ENCODE peak calls at places on chromosomes 5 and 9, in six cellular contexts. F is SK-N-SH, S is fibroblast of villous mesenchyme, Q is fibroblast of mammary gland, D is stomach, C is endothelial cell. K is an unnamed sample.

GRCh38 chr5:168685566-168685965 is 106.4 kb upstream of the PANK3 start:
- DNase-seq in C (no peak), F (no peak), S (no peak), D (no peak), Q (no peak), K (no peak)

GRCh38 chr5:134877159-134877558 is 3.0 kb downstream of the TXNDC15 start:
- DNase-seq in D (no peak), S (no peak), C (no peak), F (peak; percentile 31), Q (no peak), K (no peak)

GRCh38 chr9:134196911-134197310 is 32.5 kb upstream of the RNU6ATAC start:
- DNase-seq in Q (no peak), S (no peak), C (no peak), F (no peak), D (no peak), K (no peak)

GRCh38 chr5:177370488-177371119 is 12.9 kb downstream of the RGS14 start:
- DNase-seq in D (peak; percentile 89), C (peak; percentile 88), S (peak; percentile 92), Q (peak; percentile 79), F (peak; percentile 92), K (peak; percentile 91)

GRCh38 chr5:93192683-93193082 is 388.3 kb downstream of the NR2F1-AS1 start:
- DNase-seq in Q (no peak), D (no peak), F (no peak), C (no peak), S (no peak), K (no peak)

GRCh38 chr5:71483355-71483754 is 27.9 kb downstream of the BDP1 start:
- DNase-seq in S (peak; percentile 63), C (no peak), Q (peak; percentile 83), F (no peak), D (no peak), K (no peak)

GRCh38 chr5:169905017-169905416 is 75.3 kb downstream of the INSYN2B start:
- DNase-seq in F (no peak), S (no peak), Q (no peak), C (no peak), D (no peak), K (no peak)

GRCh38 chr9:120306088-120306487 is 273.9 kb downstream of the CDK5RAP2 start:
- DNase-seq in F (no peak), Q (no peak), D (no peak), S (no peak), C (no peak), K (no peak)

GRCh38 chr9:18142964-18143363 is 331.0 kb upstream of the ADAMTSL1 start:
- DNase-seq in Q (peak; percentile 10), S (peak; percentile 6), F (no peak), D (no peak), C (peak; percentile 17), K (no peak)

GRCh38 chr9:137456061-137456863 is 2.9 kb downstream of the NSMF start:
- DNase-seq in C (no peak), F (no peak), S (no peak), D (no peak), Q (peak; percentile 45), K (no peak)

GRCh38 chr5:78591972-78592700 is 56.4 kb downstream of the LHFPL2 start:
- DNase-seq in D (no peak), F (no peak), S (no peak), C (no peak), Q (peak; percentile 45), K (no peak)

GRCh38 chr9:133184971-133185370 is 21.3 kb upstream of the GBGT1 start:
- DNase-seq in Q (peak; percentile 70), S (peak; percentile 82), D (peak; percentile 46), C (peak; percentile 33), F (peak; percentile 77), K (no peak)
- TF ChIP-seq CTCF in Q (peak; percentile 64), S (peak; percentile 72), D (peak; percentile 41), C (peak; percentile 60), F (peak; percentile 63), K (peak; percentile 75)

GRCh38 chr5:90386099-90386710 is 23.4 kb downstream of the CETN3 start:
- DNase-seq in S (peak; percentile 32), D (no peak), Q (peak; percentile 35), C (no peak), F (peak; percentile 5), K (no peak)
- TF ChIP-seq CTCF in S (peak; percentile 49), D (peak; percentile 49), Q (peak; percentile 57), C (peak; percentile 96), F (peak; percentile 66), K (peak; percentile 84)

DNA sequence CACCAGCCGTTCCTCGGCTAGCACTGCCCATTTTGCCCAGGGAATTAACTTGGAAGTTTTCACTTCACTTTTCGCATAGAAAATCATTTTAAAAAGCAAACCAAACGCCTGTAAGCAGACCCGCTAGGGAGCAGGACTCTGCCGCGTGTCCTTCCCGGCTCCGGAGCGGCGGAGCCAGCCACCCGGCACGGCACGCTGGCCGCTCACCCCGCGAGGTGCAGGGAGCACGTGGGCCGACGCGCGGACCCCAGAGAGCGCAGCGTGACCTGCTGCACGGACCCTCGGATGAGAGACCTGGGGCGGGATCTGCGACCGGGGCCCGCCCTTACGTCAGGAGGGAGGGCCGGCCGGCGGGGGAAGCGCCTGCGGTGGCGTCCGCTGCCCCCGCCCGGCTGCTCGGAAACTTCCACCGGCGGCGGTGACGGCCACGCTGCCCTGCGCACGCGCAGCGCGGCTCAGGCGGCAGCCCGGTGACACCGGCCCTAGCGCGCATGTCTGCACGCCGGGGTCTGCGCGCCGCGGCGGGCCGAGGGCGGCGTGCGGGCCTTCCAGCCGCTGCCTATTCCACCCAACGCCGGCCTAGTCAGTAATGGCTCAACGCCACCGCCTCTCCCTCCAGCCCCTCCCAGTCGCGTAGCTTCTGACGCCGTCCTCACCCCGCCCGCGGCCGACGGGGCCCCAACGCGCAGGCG is 504 bp upstream of the TENT4A start:
- DNase-seq in S (peak; percentile 97), F (no peak), C (peak; percentile 98), Q (peak; percentile 93), D (peak; percentile 98), K (peak; percentile 99)
- TF ChIP-seq CTCF in S (no peak), F (no peak), C (no peak), Q (no peak), D (no peak), K (no peak)

GRCh38 chr5:132269635-132270344 is 12.3 kb downstream of the PDLIM4 start:
- DNase-seq in F (no peak), D (no peak), C (no peak), Q (no peak), S (peak; percentile 33), K (no peak)

GRCh38 chr5:132271251-132272246 is 14.1 kb downstream of the PDLIM4 start:
- DNase-seq in Q (no peak), D (no peak), F (no peak), C (no peak), S (no peak), K (no peak)

GRCh38 chr5:132268698-132269551 is 11.4 kb downstream of the PDLIM4 start:
- DNase-seq in S (peak; percentile 64), Q (peak; percentile 78), D (no peak), F (peak; percentile 87), C (no peak), K (peak; percentile 80)

GRCh38 chr5:132270345-132270685 is 12.8 kb downstream of the PDLIM4 start:
- DNase-seq in F (no peak), C (no peak), Q (no peak), D (no peak), S (no peak), K (no peak)

GRCh38 chr5:132270706-132271105 is 13.2 kb downstream of the PDLIM4 start:
- DNase-seq in C (no peak), S (no peak), Q (no peak), F (no peak), D (no peak), K (no peak)
- TF ChIP-seq CTCF in C (no peak), S (no peak), Q (no peak), F (no peak), D (no peak), K (no peak)

DNA sequence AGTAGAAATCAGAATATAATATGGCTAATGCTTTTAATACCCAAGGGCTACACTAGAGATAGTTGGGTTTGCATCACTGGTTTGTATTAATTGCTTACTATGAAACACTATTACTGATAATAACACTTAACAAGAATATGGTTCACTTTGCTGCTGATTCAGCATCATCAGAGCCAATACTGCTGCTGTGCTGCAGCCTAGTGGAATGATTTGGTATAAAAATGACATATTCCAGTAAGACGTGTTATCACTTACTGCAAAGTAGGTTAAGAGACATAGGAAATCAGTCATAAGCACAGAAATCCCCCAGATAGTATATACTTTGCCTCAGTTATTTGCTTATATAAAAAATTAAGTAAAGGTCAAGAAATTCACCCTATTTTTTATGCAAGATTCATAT is 2.8 kb downstream of the CDH10 start:
- DNase-seq in S (peak; percentile 2), Q (peak; percentile 16), D (no peak), C (peak; percentile 26), F (peak; percentile 0), K (no peak)
- TF ChIP-seq CTCF in S (no peak), Q (peak; percentile 45), D (peak; percentile 21), C (peak; percentile 63), F (peak; percentile 63), K (peak; percentile 79)

K was measured in type B pancreatic cell.